ENCODE peak calls at places on chromosomes 3 and 15, in seven cellular contexts. Y, F, H, E, K, N and X are unnamed samples.

GRCh38 chr3:125202197-125202596 is 10.4 kb downstream of the SLC12A8 start:
- DNase-seq in Y (no peak), N (no peak), E (no peak), F (peak; percentile 25), K (no peak), H (peak; percentile 71), X (no peak)

GRCh38 chr15:74392402-74392876 is 25.0 kb upstream of the CYP11A1 start:
- DNase-seq in N (no peak), F (peak; percentile 48), E (no peak), H (no peak), K (no peak), Y (no peak), X (no peak)

GRCh38 chr15:58666957-58667356 is 82.5 kb downstream of the ADAM10 start:
- DNase-seq in F (peak; percentile 62), H (no peak), Y (no peak), N (no peak), K (peak; percentile 64), E (no peak), X (no peak)

GRCh38 chr3:184361932-184362667 is 590 bp downstream of the POLR2H start:
- DNase-seq in N (peak; percentile 34), E (peak; percentile 79), H (peak; percentile 72), F (peak; percentile 38), K (no peak), Y (no peak), X (no peak)

GRCh38 chr3:125357837-125358236 is 17.3 kb downstream of the ZNF148 start:
- DNase-seq in K (no peak), N (no peak), H (no peak), F (no peak), E (no peak), Y (no peak), X (no peak)

GRCh38 chr15:83462026-83462425 is 14.9 kb downstream of the SH3GL3 start:
- DNase-seq in F (no peak), E (no peak), Y (no peak), H (no peak), K (no peak), N (no peak), X (no peak)

GRCh38 chr3:24033818-24034217 is 88.7 kb downstream of the NR1D2 start:
- DNase-seq in F (no peak), H (no peak), N (no peak), Y (no peak), K (no peak), E (no peak), X (no peak)

GRCh38 chr3:197485143-197485542 is 70.6 kb downstream of the BDH1 start:
- DNase-seq in H (no peak), Y (no peak), N (no peak), F (no peak), K (no peak), E (no peak), X (no peak)

GRCh38 chr15:94792166-94792565 is 560.8 kb downstream of the MCTP2 start:
- DNase-seq in K (peak; percentile 38), H (peak; percentile 7), Y (no peak), E (no peak), N (no peak), F (peak; percentile 79), X (no peak)

GRCh38 chr15:100727291-100727851 is 125.0 kb downstream of the ASB7 start:
- DNase-seq in E (peak; percentile 27), H (no peak), N (peak; percentile 87), F (no peak), Y (no peak), K (no peak), X (peak; percentile 38)

GRCh38 chr3:197495499-197495898 is 60.3 kb downstream of the BDH1 start:
- DNase-seq in E (no peak), K (no peak), H (no peak), F (no peak), N (no peak), Y (no peak), X (no peak)

GRCh38 chr3:124886168-124887051 is 755 bp downstream of the ITGB5 start:
- DNase-seq in K (peak; percentile 71), E (peak; percentile 75), N (peak; percentile 29), H (peak; percentile 86), Y (peak; percentile 43), F (peak; percentile 38), X (no peak)

GRCh38 chr15:42286445-42287029 is 13.3 kb upstream of the TMEM87A start:
- DNase-seq in K (peak; percentile 42), N (no peak), Y (no peak), H (no peak), F (peak; percentile 60), E (no peak), X (no peak)

GRCh38 chr3:105459566-105460290 is 93.0 kb downstream of the ALCAM start:
- DNase-seq in E (no peak), H (no peak), N (no peak), Y (no peak), K (no peak), F (peak; percentile 52), X (no peak)

GRCh38 chr3:37810788-37811187 is 50.9 kb upstream of the CTDSPL start:
- DNase-seq in N (no peak), H (no peak), F (no peak), Y (no peak), K (no peak), E (no peak), X (no peak)

GRCh38 chr15:64640146-64640868 is 135.1 kb downstream of the RBPMS2 start:
- DNase-seq in K (peak; percentile 33), N (peak; percentile 45), F (no peak), E (no peak), Y (no peak), H (no peak), X (no peak)

GRCh38 chr3:150133293-150133692 is 162.6 kb upstream of the PFN2 start:
- DNase-seq in K (no peak), H (no peak), F (peak; percentile 20), E (no peak), Y (no peak), N (no peak), X (no peak)

GRCh38 chr3:67737158-67737557 is 82.7 kb upstream of the SUCLG2 start:
- DNase-seq in H (no peak), E (no peak), F (no peak), Y (no peak), K (no peak), N (no peak), X (no peak)

GRCh38 chr15:86164222-86164898 is 84.7 kb downstream of the AGBL1 start:
- DNase-seq in K (peak; percentile 72), Y (no peak), H (no peak), F (no peak), N (no peak), E (no peak), X (no peak)

GRCh38 chr15:67690936-67691335 is 134.4 kb upstream of the SKOR1 start:
- DNase-seq in K (peak; percentile 46), Y (no peak), E (no peak), H (no peak), F (peak; percentile 77), N (no peak), X (no peak)

GRCh38 chr15:59904450-59904979 is 99.6 kb upstream of the FOXB1 start:
- DNase-seq in H (peak; percentile 40), E (peak; percentile 50), Y (no peak), F (no peak), K (no peak), N (no peak), X (no peak)

GRCh38 chr15:66573348-66573718 is 7.5 kb upstream of the LCTL start:
- DNase-seq in N (no peak), K (no peak), H (no peak), F (no peak), E (no peak), Y (no peak), X (no peak)

GRCh38 chr15:66570327-66570726 is 4.5 kb upstream of the LCTL start:
- DNase-seq in F (no peak), K (no peak), H (no peak), E (no peak), Y (no peak), N (no peak), X (no peak)

GRCh38 chr15:66567897-66568296 is 2.1 kb upstream of the LCTL start:
- DNase-seq in Y (no peak), N (no peak), E (no peak), K (no peak), F (no peak), H (no peak), X (no peak)

GRCh38 chr15:66569461-66570137 is 3.8 kb upstream of the LCTL start:
- DNase-seq in K (no peak), Y (no peak), H (no peak), N (no peak), F (no peak), E (no peak), X (no peak)

DNA sequence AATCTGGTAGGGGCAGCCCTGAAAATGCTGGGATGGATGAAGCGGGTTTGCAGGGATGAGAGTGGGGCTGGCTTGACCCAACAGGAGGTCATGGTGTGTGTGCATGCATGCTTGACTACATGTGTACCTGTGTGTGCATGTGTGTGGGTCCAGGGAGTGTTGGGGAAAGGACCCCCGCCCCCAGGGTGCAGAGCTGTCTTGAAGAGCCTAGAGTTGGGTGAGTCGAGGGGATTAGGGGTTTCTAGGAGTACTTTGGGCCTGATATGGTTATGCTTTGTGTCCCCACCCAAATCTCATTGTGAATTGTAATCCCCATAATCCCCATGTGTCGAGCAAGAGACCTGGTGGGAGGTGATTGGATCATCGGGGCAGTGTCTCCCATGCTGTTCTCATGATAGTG is 5.0 kb upstream of the LCTL start:
- DNase-seq in F (no peak), K (no peak), Y (no peak), H (no peak), N (no peak), E (no peak), X (no peak)
- H3K18ac ChIP-seq in F (no peak overlapping the region), K (no peak overlapping the region), Y (no peak overlapping the region), H (no peak overlapping the region), N (no peak overlapping the region), E (no peak overlapping the region), X (no peak overlapping the region)

GRCh38 chr3:140911822-140912221 is 29.8 kb upstream of the SLC25A36 start:
- DNase-seq in Y (no peak), H (no peak), N (no peak), E (no peak), K (no peak), F (no peak), X (no peak)
- H3K18ac ChIP-seq in Y (no peak overlapping the region), H (no peak overlapping the region), N (no peak overlapping the region), E (no peak overlapping the region), K (no peak overlapping the region), F (no peak overlapping the region), X (no peak overlapping the region)

GRCh38 chr15:69664572-69665326 is 212.1 kb downstream of the RPLP1 start:
- DNase-seq in E (no peak), F (no peak), H (no peak), Y (no peak), K (no peak), N (no peak), X (no peak)

GRCh38 chr15:69665641-69666091 is 213.0 kb downstream of the RPLP1 start:
- DNase-seq in N (peak; percentile 86), Y (no peak), K (no peak), E (no peak), F (no peak), H (no peak), X (no peak)

GRCh38 chr15:69668049-69668705 is 215.6 kb downstream of the RPLP1 start:
- DNase-seq in N (no peak), E (no peak), F (no peak), Y (no peak), K (no peak), H (no peak), X (no peak)

GRCh38 chr15:69666921-69667811 is 214.5 kb downstream of the RPLP1 start:
- DNase-seq in E (no peak), H (no peak), F (no peak), N (no peak), K (no peak), Y (no peak), X (no peak)

GRCh38 chr15:69666441-69666882 is 213.8 kb downstream of the RPLP1 start:
- DNase-seq in F (peak; percentile 31), H (no peak), Y (no peak), N (peak; percentile 33), K (peak; percentile 7), E (no peak), X (no peak)
- H3K18ac ChIP-seq in F (no peak overlapping the region), H (no peak overlapping the region), Y (peak overlapping the region; percentile 78), N (no peak overlapping the region), K (peak overlapping the region; percentile 1), E (no peak overlapping the region), X (peak overlapping the region; percentile 13)

GRCh38 chr15:45391746-45392711 is 13.7 kb upstream of the GATM start:
- DNase-seq in K (no peak), F (no peak), E (no peak), N (no peak), H (no peak), Y (no peak), X (no peak)
- H3K18ac ChIP-seq in K (no peak overlapping the region), F (no peak overlapping the region), E (no peak overlapping the region), N (no peak overlapping the region), H (no peak overlapping the region), Y (no peak overlapping the region), X (no peak overlapping the region)